ENCODE peak calls at places on chromosomes 13 and 19, in seven cellular contexts. P is SK-N-SH, T is left ventricle myocardium inferior, X is SW480, K is Caki2, G is COR-L47, D is Karpas-422. V is an unnamed sample.

GRCh38 chr19:8305798-8306197 is 2.4 kb downstream of the CD320 start:
- DNase-seq in D (no peak), T (no peak), P (no peak), K (no peak), G (no peak), X (no peak), V (no peak)

GRCh38 chr13:30340367-30341184 is 33.2 kb upstream of the KATNAL1 start:
- DNase-seq in G (no peak), T (peak), K (no peak), D (no peak), X (no peak), P (peak), V (peak)

GRCh38 chr19:10968527-10969081 is 7.8 kb downstream of the SMARCA4 start:
- DNase-seq in P (no peak), G (no peak), X (no peak), K (peak), T (no peak), D (peak), V (no peak)

GRCh38 chr19:1255186-1256161 is 7.1 kb downstream of the MIDN start:
- DNase-seq in G (no peak), T (no peak), D (peak), X (no peak), P (no peak), K (no peak), V (no peak)

GRCh38 chr19:2112516-2113320 is 16.0 kb downstream of the IZUMO4 start:
- DNase-seq in D (no peak), G (no peak), X (no peak), P (no peak), K (no peak), T (no peak), V (no peak)

GRCh38 chr13:91357613-91358383 is 10.3 kb downstream of the MIR17HG start:
- DNase-seq in X (no peak), K (no peak), G (no peak), P (no peak), D (peak), T (no peak), V (no peak)

GRCh38 chr13:40179882-40180281 is 486.6 kb downstream of the FOXO1 start:
- DNase-seq in X (no peak), P (no peak), D (no peak), K (no peak), T (no peak), G (no peak), V (no peak)

GRCh38 chr19:15297416-15298224 is 34.7 kb downstream of the BRD4 start:
- DNase-seq in G (no peak), T (no peak), K (no peak), D (no peak), P (no peak), X (peak), V (no peak)

GRCh38 chr19:48713041-48713863 is 6.3 kb downstream of the MAMSTR start:
- DNase-seq in K (peak), T (no peak), P (peak), G (no peak), X (peak), D (no peak), V (no peak)

GRCh38 chr19:32599736-32600157 is 18.8 kb downstream of the PDCD5 start:
- DNase-seq in T (no peak), P (peak), K (peak), D (peak), X (peak), G (peak), V (no peak)

GRCh38 chr13:42068886-42069285 is 20.4 kb downstream of the DGKH start:
- DNase-seq in K (no peak), P (no peak), T (no peak), G (no peak), X (no peak), D (no peak), V (no peak)

GRCh38 chr13:36750946-36751345 is 68.1 kb upstream of the RFXAP start:
- DNase-seq in X (no peak), T (no peak), K (no peak), G (no peak), D (no peak), P (no peak), V (no peak)